ENCODE peak calls at places on chromosome 19, in five cellular contexts. P, W, Q, M and I are unnamed samples.

GRCh38 chr19:2728783-2729387 is 7.7 kb upstream of the DIRAS1 start:
- DNase-seq in P (no peak), W (no peak), Q (no peak), M (no peak), I (no peak)

GRCh38 chr19:54137913-54138776 is 583 bp downstream of the CNOT3 start:
- DNase-seq in P (no peak), W (peak), Q (no peak), M (no peak), I (peak)

GRCh38 chr19:5850743-5851293 is 431 bp downstream of the FUT3 start:
- DNase-seq in P (no peak), W (no peak), Q (no peak), M (no peak), I (no peak)

GRCh38 chr19:11435833-11436313 is 438 bp downstream of the PRKCSH start:
- DNase-seq in P (no peak), W (no peak), Q (no peak), M (no peak), I (no peak)

GRCh38 chr19:5578094-5578846 is 10.5 kb upstream of the TINCR start:
- DNase-seq in P (no peak), W (peak), Q (peak), M (no peak), I (peak)

GRCh38 chr19:31803819-31804446 is 454.7 kb upstream of the TSHZ3 start:
- DNase-seq in P (no peak), W (no peak), Q (no peak), M (peak), I (no peak)

GRCh38 chr19:55540619-55541018 is 3.7 kb upstream of the SBK2 start:
- DNase-seq in P (no peak), W (no peak), Q (no peak), M (no peak), I (no peak)

GRCh38 chr19:16626796-16627193 is 1.2 kb downstream of the MED26 start:
- DNase-seq in P (no peak), W (no peak), Q (no peak), M (no peak), I (no peak)

GRCh38 chr19:38004505-38005223 is 97.7 kb downstream of the SIPA1L3 start:
- DNase-seq in P (peak), W (peak), Q (peak), M (peak), I (peak)

GRCh38 chr19:46783670-46784069 is 4.7 kb downstream of the SLC1A5 start:
- DNase-seq in P (no peak), W (no peak), Q (no peak), M (no peak), I (no peak)

GRCh38 chr19:44925114-44925891 is 10.9 kb downstream of the APOC1 start:
- DNase-seq in P (no peak), W (no peak), Q (peak), M (no peak), I (no peak)

GRCh38 chr19:6074709-6075403 is 35.4 kb downstream of the RFX2 start:
- DNase-seq in P (no peak), W (no peak), Q (no peak), M (peak), I (no peak)

GRCh38 chr19:27744926-27745844 is 1467.8 kb downstream of the UQCRFS1 start:
- DNase-seq in P (no peak), W (peak), Q (peak), M (peak), I (no peak)

GRCh38 chr19:14370169-14370998 is 10.9 kb upstream of the ADGRE5 start:
- DNase-seq in P (no peak), W (no peak), Q (no peak), M (no peak), I (peak)

GRCh38 chr19:6983448-6983847 is 37.8 kb downstream of the MBD3L2B start:
- DNase-seq in P (no peak), W (no peak), Q (no peak), M (no peak), I (no peak)

GRCh38 chr19:31676271-31677004 is 327.2 kb upstream of the TSHZ3 start:
- DNase-seq in P (no peak), W (peak), Q (no peak), M (peak), I (no peak)

GRCh38 chr19:6126335-6126974 is 9.0 kb upstream of the ACSBG2 start:
- DNase-seq in P (peak), W (peak), Q (no peak), M (no peak), I (peak)

GRCh38 chr19:47227347-47228167 is 3.4 kb downstream of the BBC3 start:
- DNase-seq in P (no peak), W (peak), Q (peak), M (peak), I (peak)

DNA sequence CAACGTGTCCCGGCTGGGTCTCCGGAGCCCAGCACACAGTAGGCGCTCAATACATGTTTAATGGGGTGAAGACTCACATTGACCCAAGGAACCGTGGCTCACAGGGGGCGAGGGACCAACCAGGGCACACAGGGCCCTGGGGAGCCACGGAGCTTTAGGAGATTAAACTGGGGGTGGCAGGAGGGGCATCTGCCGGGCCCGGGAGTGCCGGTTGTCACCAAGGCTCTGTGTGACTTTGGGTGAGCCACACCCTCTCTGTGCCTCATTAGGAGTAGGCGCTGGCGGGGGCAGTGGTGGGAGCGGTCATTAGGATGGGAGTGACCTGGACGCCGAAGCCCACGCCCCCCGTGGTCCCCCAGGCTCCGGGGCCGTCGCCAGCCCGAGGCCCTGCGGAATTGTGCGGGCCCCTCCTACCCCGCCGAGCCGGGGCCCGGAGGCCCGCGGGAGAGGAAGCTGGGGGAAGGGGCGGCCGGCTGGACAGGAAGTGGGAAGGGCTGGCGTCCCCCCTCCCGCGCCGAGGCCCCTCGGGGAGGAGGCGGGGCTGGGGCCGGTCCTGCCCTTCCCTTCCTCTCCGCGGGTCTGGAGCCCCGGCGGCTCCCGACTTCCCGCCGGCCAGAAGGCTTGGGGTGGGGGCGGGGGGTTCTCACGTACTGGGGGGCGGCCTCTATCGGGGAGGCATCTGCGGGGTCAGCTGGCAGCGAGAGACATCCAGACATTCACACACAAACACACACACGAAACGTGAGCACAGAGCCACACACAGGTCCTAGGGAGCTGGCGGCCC is 1.8 kb upstream of the SSBP4 start:
- DNase-seq in P (no peak), W (peak), Q (no peak), M (no peak), I (peak)
- TF ChIP-seq CTCF in P (no peak), W (no peak), Q (no peak), M (no peak), I (no peak)

GRCh38 chr19:48630289-48631036 is 6.7 kb downstream of the DBP start:
- DNase-seq in P (no peak), W (peak), Q (no peak), M (no peak), I (no peak)
- TF ChIP-seq CTCF in P (no peak), W (peak), Q (no peak), M (peak), I (no peak)

GRCh38 chr19:35437152-35437951 is 10.7 kb upstream of the FFAR2 start:
- DNase-seq in P (no peak), W (no peak), Q (no peak), M (no peak), I (no peak)
- TF ChIP-seq CTCF in P (no peak), W (no peak), Q (no peak), M (no peak), I (no peak)

DNA sequence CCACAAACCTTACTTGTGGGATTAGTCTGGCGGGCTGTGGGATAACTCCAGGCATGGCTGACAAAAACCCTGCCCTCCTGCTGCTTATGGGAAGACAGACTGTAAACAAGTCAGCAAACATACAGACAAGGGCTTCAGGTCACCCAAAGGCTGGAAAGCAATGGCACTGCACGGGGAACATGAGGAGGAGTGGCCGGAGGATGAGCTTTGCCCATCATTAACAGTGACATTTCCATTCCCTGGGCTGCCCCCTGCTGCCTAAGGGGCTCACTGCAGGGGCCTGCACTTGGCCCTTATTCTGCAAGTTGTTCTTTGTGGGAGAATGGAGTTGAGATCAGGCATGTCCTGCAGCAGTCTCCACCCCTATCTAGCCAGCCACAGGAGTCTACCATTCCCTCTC is 91.3 kb downstream of the UQCRFS1 start:
- DNase-seq in P (no peak), W (peak), Q (no peak), M (no peak), I (no peak)
- TF ChIP-seq CTCF in P (peak), W (peak), Q (no peak), M (no peak), I (peak)

GRCh38 chr19:8835877-8836276 is 3.7 kb downstream of the MBD3L1 start:
- DNase-seq in P (no peak), W (no peak), Q (no peak), M (no peak), I (no peak)

GRCh38 chr19:8831373-8831772 is 731 bp downstream of the ZNF558 start:
- DNase-seq in P (no peak), W (no peak), Q (no peak), M (no peak), I (no peak)

GRCh38 chr19:8835446-8835845 is 3.3 kb downstream of the MBD3L1 start:
- DNase-seq in P (no peak), W (no peak), Q (no peak), M (no peak), I (no peak)

GRCh38 chr19:8831832-8832131 is 322 bp downstream of the ZNF558 start:
- DNase-seq in P (no peak), W (no peak), Q (peak), M (no peak), I (no peak)

DNA sequence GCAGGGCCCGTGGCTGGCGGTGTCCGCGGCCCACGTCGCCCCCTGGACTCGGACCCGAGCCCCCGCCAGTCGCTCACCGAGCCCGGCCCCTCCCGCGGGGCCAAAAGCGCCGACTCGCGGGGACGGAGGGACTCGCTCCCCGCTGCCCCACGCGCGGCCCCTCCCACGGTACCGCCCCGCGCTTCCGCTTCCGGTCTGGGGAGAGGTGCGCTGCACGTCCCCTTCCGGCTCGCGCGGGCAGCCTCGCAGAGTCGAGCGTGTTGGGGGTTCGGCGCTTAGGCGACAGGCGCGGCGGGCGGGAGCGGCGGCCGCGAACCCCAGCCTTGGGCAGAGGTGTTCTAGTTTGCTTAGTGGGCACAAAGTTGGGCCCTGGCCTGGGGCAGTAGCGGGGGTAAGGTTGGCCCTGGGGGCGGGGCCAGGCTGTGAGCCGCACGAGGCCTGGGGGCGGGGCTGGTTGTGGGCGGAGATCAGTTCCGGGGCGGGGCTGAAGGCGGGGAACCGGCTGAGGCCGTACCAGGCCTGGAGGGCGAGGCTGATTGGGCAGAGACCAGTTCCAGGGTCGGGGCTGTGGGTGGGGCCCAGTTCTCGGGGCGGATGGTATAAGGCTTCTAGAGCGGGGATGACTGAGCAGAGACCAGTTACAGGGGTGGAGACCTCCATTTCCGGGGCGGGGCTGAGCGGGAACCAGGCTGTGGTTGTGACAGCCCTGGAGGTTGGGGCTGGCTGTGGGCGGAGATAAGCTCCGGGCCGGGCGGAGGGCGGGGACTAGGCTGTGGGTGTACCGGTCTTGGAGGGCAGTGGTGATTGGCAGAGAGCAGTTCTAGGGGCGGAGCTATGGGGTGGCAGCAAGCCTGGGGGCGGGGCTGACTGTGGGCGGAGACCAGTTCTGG is at the start of the genes MBD3L1 and ZNF558:
- DNase-seq in P (peak), W (peak), Q (peak), M (peak), I (peak)
- TF ChIP-seq CTCF in P (no peak), W (no peak), Q (no peak), M (peak), I (peak)

GRCh38 chr19:56547535-56547934 is 8.8 kb downstream of the ZFP28 start:
- DNase-seq in P (no peak), W (peak), Q (no peak), M (no peak), I (no peak)
- TF ChIP-seq CTCF in P (no peak), W (peak), Q (no peak), M (no peak), I (no peak)